ENCODE peak calls at places on chromosomes 11 and 22, in ten cellular contexts. K is A549, P is WERI-Rb-1, U is psoas muscle, V is GM12865, D is fibroblast of pulmonary artery, L is fibroblast of the aortic adventitia, N is HFF-Myc, C is AG10803, F is retinal pigment epithelial cell. R is an unnamed sample.

GRCh38 chr11:87081358-87081757 is 43.6 kb downstream of the TMEM135 start:
- DNase-seq in U (no peak), F (no peak), V (peak; percentile 32), C (no peak), P (no peak), N (no peak), D (no peak), K (no peak), L (no peak), R (no peak)

GRCh38 chr11:61728940-61729219 is 23.6 kb upstream of the MYRF start:
- DNase-seq in C (peak; percentile 52), F (peak; percentile 81), N (no peak), P (no peak), U (no peak), L (peak; percentile 30), D (peak; percentile 24), V (peak; percentile 52), K (peak; percentile 80), R (peak; percentile 58)

GRCh38 chr11:95364324-95365295 is 133.6 kb upstream of the SESN3 start:
- DNase-seq in N (no peak), L (peak; percentile 45), P (no peak), C (no peak), U (no peak), K (peak; percentile 36), F (peak; percentile 23), D (peak; percentile 34), V (no peak), R (peak; percentile 54)

GRCh38 chr11:102111011-102111786 is 952 bp downstream of the YAP1 start:
- DNase-seq in L (peak; percentile 77), V (peak; percentile 12), U (peak; percentile 89), D (peak; percentile 92), P (peak; percentile 44), K (peak; percentile 69), N (no peak), F (peak; percentile 34), C (peak; percentile 80), R (peak; percentile 69)

GRCh38 chr11:8031248-8032115 is 44.3 kb downstream of the EIF3F start:
- DNase-seq in K (no peak), U (no peak), L (no peak), C (no peak), P (no peak), D (no peak), V (no peak), F (no peak), N (no peak), R (no peak)

GRCh38 chr11:68780829-68781228 is 29.5 kb upstream of the TESMIN start:
- DNase-seq in U (no peak), K (no peak), P (no peak), N (no peak), L (peak; percentile 6), V (peak; percentile 25), D (peak; percentile 8), C (no peak), F (no peak), R (peak; percentile 4)

GRCh38 chr11:22728600-22729394 is 62.4 kb downstream of the GAS2 start:
- DNase-seq in D (no peak), P (no peak), N (no peak), L (no peak), U (no peak), C (no peak), F (no peak), V (no peak), K (no peak), R (no peak)

GRCh38 chr11:81707881-81708280 is 1025.8 kb downstream of the FAM181B start:
- DNase-seq in C (no peak), F (no peak), K (no peak), V (no peak), N (no peak), D (no peak), U (no peak), P (no peak), L (no peak), R (no peak)

GRCh38 chr11:68989936-68990606 is 9.3 kb upstream of the MRGPRD start:
- DNase-seq in K (no peak), F (no peak), V (no peak), U (peak; percentile 27), C (no peak), L (no peak), D (no peak), N (no peak), P (no peak), R (no peak)

GRCh38 chr22:19680287-19680881 is 33.9 kb upstream of the SEPTIN5 start:
- DNase-seq in L (no peak), N (no peak), V (no peak), C (no peak), D (no peak), U (no peak), F (no peak), K (no peak), P (no peak), R (no peak)

GRCh38 chr22:22113701-22114100 is 130.9 kb upstream of the VPREB1 start:
- DNase-seq in K (no peak), D (no peak), L (no peak), N (no peak), V (no peak), F (no peak), P (no peak), U (no peak), C (no peak), R (no peak)
- H3K4me3 ChIP-seq in K (no peak overlapping the region), D (no peak overlapping the region), L (no peak overlapping the region), N (no peak overlapping the region), V (no peak overlapping the region), F (no peak overlapping the region), P (no peak overlapping the region), U (no peak overlapping the region), C (no peak overlapping the region), R (no peak overlapping the region)

DNA sequence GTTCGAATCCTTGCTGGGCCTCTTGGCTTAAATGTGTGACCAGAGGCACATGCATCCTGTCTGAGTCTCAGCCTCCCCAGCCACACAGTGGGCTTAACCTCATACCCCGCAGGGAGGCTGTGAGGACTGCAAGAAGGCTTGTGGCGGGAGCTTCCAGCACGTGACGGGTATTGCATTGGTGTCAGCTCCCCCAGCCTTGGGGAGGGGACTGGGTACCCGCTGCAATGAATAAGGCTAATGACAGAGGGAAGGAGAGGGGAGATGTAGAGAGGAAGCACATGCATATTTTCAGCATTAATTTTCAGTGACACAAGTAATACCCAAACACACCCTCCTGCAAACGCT is 8.1 kb downstream of the RASD2 start:
- DNase-seq in P (no peak), L (no peak), V (no peak), F (no peak), U (no peak), K (no peak), D (no peak), C (no peak), N (no peak), R (no peak)
- TF ChIP-seq CTCF in P (no peak), L (no peak), V (no peak), F (no peak), U (no peak), K (no peak), D (no peak), C (no peak), N (no peak), R (no peak)

GRCh38 chr11:134463716-134464115 is 51.7 kb upstream of the B3GAT1 start:
- DNase-seq in K (no peak), F (no peak), C (no peak), P (no peak), U (no peak), N (no peak), L (no peak), D (no peak), V (no peak), R (no peak)

GRCh38 chr11:134461621-134462020 is 49.6 kb upstream of the B3GAT1 start:
- DNase-seq in K (no peak), P (no peak), V (no peak), U (no peak), F (no peak), C (no peak), L (no peak), D (no peak), N (no peak), R (no peak)

GRCh38 chr11:134460881-134461280 is 48.8 kb upstream of the B3GAT1 start:
- DNase-seq in C (no peak), P (no peak), N (no peak), F (no peak), D (no peak), L (no peak), K (no peak), V (no peak), U (no peak), R (no peak)

GRCh38 chr11:134460044-134460371 is 48.0 kb upstream of the B3GAT1 start:
- DNase-seq in D (no peak), N (no peak), C (no peak), U (no peak), F (no peak), L (no peak), V (no peak), P (no peak), K (no peak), R (no peak)

GRCh38 chr11:134459246-134460043 is 47.4 kb upstream of the B3GAT1 start:
- DNase-seq in N (no peak), K (no peak), U (no peak), F (no peak), L (no peak), V (no peak), C (no peak), P (no peak), D (no peak), R (no peak)
- H3K4me3 ChIP-seq in N (no peak overlapping the region), K (no peak overlapping the region), U (no peak overlapping the region), F (no peak overlapping the region), L (no peak overlapping the region), V (no peak overlapping the region), C (no peak overlapping the region), P (no peak overlapping the region), D (no peak overlapping the region), R (no peak overlapping the region)

GRCh38 chr22:37486224-37486845 is at the start of gene MFNG:
- DNase-seq in F (no peak), V (peak; percentile 88), P (peak; percentile 85), N (no peak), K (peak; percentile 54), C (no peak), D (peak; percentile 34), L (peak; percentile 9), U (peak; percentile 80), R (no peak)

GRCh38 chr22:37487129-37487528 is 945 bp upstream of the MFNG start:
- DNase-seq in V (no peak), U (no peak), F (no peak), P (no peak), N (no peak), L (no peak), K (no peak), C (no peak), D (no peak), R (no peak)

GRCh38 chr22:37484115-37485005 is 1.8 kb downstream of the MFNG start:
- DNase-seq in L (no peak), K (no peak), P (peak; percentile 82), N (no peak), C (no peak), D (no peak), V (peak; percentile 94), F (no peak), U (peak; percentile 81), R (no peak)

GRCh38 chr22:37485006-37485713 is 1.0 kb downstream of the MFNG start:
- DNase-seq in U (peak; percentile 70), K (no peak), F (no peak), L (no peak), D (no peak), V (peak; percentile 75), P (peak; percentile 30), N (no peak), C (no peak), R (no peak)

DNA sequence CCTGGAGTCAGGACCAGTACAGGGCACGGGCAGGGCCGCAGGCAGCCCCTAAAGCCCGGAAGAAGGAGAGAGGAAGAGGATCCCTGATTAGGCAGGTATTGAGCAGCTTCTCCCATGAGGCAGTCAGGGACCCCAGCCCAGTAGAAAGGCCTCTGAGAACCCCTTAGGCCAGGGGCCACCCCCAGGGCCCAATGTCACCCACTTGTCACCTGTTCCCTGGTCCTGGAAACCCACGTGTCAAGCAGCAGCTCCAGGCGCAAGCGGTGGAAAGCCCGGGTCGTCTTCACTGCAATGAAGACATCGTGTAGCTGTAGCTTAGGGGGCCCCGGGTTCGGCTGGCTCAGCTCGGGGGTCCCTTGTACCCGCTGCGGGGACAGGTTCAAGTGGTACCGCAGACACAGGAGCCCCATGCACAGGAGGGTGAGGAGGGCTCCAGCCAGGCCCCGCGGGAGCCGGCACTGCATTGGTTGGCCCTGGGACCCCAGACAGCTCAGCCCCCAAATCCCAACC is 415 bp downstream of the MFNG start:
- DNase-seq in V (peak; percentile 41), K (no peak), N (no peak), D (no peak), U (no peak), F (no peak), P (no peak), L (no peak), C (no peak), R (no peak)
- TF ChIP-seq CTCF in V (no peak), K (no peak), N (no peak), D (no peak), U (no peak), F (no peak), P (no peak), L (no peak), C (no peak), R (no peak)

R was measured in fibroblast of mammary gland.